ENCODE peak calls at places on chromosomes 13 and 19, in four cellular contexts. O is upper lobe of left lung, P is breast epithelium, V is iPS DF 6.9. T is an unnamed sample.
A peak's percentile ranks its signal among the peaks of the same experiment; 100 is the strongest.

GRCh38 chr19:11496391-11497163 is 9.1 kb downstream of the ZNF653 start:
- DNase-seq in O (no peak), P (no peak), V (no peak), T (peak; percentile 82)

GRCh38 chr19:46355991-46356669 is 9.2 kb downstream of the PPP5C start:
- DNase-seq in O (no peak), P (no peak), V (no peak), T (no peak)

GRCh38 chr13:26579580-26579979 is 22.1 kb downstream of the WASF3 start:
- DNase-seq in O (no peak), P (no peak), V (no peak), T (no peak)

GRCh38 chr19:32691291-32691951 is at the start of gene NUDT19:
- DNase-seq in O (peak; percentile 95), P (peak; percentile 73), V (no peak), T (peak; percentile 92)

GRCh38 chr13:75363371-75363770 is 118.6 kb downstream of the TBC1D4 start:
- DNase-seq in O (no peak), P (no peak), V (no peak), T (no peak)

GRCh38 chr13:31773538-31773937 is 34.2 kb downstream of the RXFP2 start:
- DNase-seq in O (no peak), P (no peak), V (no peak), T (no peak)

GRCh38 chr19:11659612-11660011 is 62.3 kb downstream of the ZNF627 start:
- DNase-seq in O (no peak), P (no peak), V (no peak), T (no peak)

GRCh38 chr19:10193666-10194499 is 870 bp downstream of the DNMT1 start:
- DNase-seq in O (no peak), P (no peak), V (peak; percentile 11), T (no peak)

GRCh38 chr13:101415358-101416174 is 742 bp downstream of the NALCN start:
- DNase-seq in O (no peak), P (no peak), V (no peak), T (no peak)

GRCh38 chr19:45406957-45407375 is 522 bp downstream of the POLR1G start:
- DNase-seq in O (no peak), P (no peak), V (no peak), T (no peak)

GRCh38 chr19:29587518-29587986 is 18.5 kb upstream of the POP4 start:
- DNase-seq in O (no peak), P (no peak), V (no peak), T (no peak)

GRCh38 chr19:29671393-29672076 is 6.3 kb downstream of the PLEKHF1 start:
- DNase-seq in O (no peak), P (peak; percentile 66), V (no peak), T (peak; percentile 61)

GRCh38 chr19:49916839-49917733 is 11.9 kb upstream of the ATF5 start:
- DNase-seq in O (peak; percentile 57), P (no peak), V (no peak), T (no peak)

GRCh38 chr13:67238277-67238859 is 8.2 kb upstream of the PCDH9 start:
- DNase-seq in O (no peak), P (no peak), V (no peak), T (no peak)

GRCh38 chr19:45005787-45006186 is 4.5 kb downstream of the RELB start:
- DNase-seq in O (no peak), P (no peak), V (no peak), T (no peak)

GRCh38 chr13:41675306-41675705 is 218.0 kb downstream of the RGCC start:
- DNase-seq in O (no peak), P (no peak), V (no peak), T (no peak)

GRCh38 chr13:22114630-22115311 is 443.9 kb downstream of the FGF9 start:
- DNase-seq in O (no peak), P (no peak), V (no peak), T (no peak)

GRCh38 chr19:21082011-21082975 is at the start of gene ZNF714:
- DNase-seq in O (peak; percentile 68), P (peak; percentile 92), V (peak; percentile 67), T (peak; percentile 92)

GRCh38 chr13:39451301-39451700 is 151.7 kb downstream of the LHFPL6 start:
- DNase-seq in O (no peak), P (no peak), V (no peak), T (no peak)

GRCh38 chr19:40836754-40837429 is 13.4 kb downstream of the CYP2A6 start:
- DNase-seq in O (no peak), P (no peak), V (no peak), T (no peak)

GRCh38 chr13:24997367-24997967 is 98.5 kb upstream of the PABPC3 start:
- DNase-seq in O (no peak), P (no peak), V (no peak), T (no peak)

GRCh38 chr13:31629085-31629785 is 110.1 kb upstream of the RXFP2 start:
- DNase-seq in O (no peak), P (no peak), V (no peak), T (no peak)

GRCh38 chr13:44801990-44802389 is 187.3 kb downstream of the NUFIP1 start:
- DNase-seq in O (no peak), P (no peak), V (no peak), T (peak; percentile 60)

GRCh38 chr13:29909975-29910674 is 59.7 kb upstream of the UBL3 start:
- DNase-seq in O (no peak), P (no peak), V (no peak), T (no peak)

GRCh38 chr19:46898731-46899130 is 37.9 kb downstream of the ARHGAP35 start:
- DNase-seq in O (no peak), P (no peak), V (no peak), T (no peak)

GRCh38 chr19:41971363-41971762 is 12.2 kb upstream of the RABAC1 start:
- DNase-seq in O (no peak), P (no peak), V (no peak), T (no peak)

GRCh38 chr13:44932850-44933251 is 56.4 kb downstream of the NUFIP1 start:
- DNase-seq in O (no peak), P (no peak), V (no peak), T (peak; percentile 62)

GRCh38 chr19:8832132-8833021 is at the start of the genes MBD3L1 and ZNF558:
- DNase-seq in O (peak; percentile 99), P (peak; percentile 98), V (peak; percentile 41), T (peak; percentile 100)

GRCh38 chr19:21322528-21322927 is 6.7 kb downstream of the ZNF708 start:
- DNase-seq in O (no peak), P (peak; percentile 63), V (no peak), T (no peak)

GRCh38 chr19:12834418-12834943 is at the start of gene RTBDN:
- DNase-seq in O (no peak), P (no peak), V (no peak), T (no peak)

GRCh38 chr19:35643255-35644205 is 2.0 kb downstream of the ETV2 start:
- DNase-seq in O (peak; percentile 96), P (peak; percentile 73), V (no peak), T (peak; percentile 89)

GRCh38 chr13:80083097-80083429 is 257.9 kb downstream of the SPRY2 start:
- DNase-seq in O (no peak), P (no peak), V (no peak), T (no peak)
- H3K27ac ChIP-seq in O (no peak overlapping the region), P (no peak overlapping the region), V (no peak overlapping the region), T (no peak overlapping the region)

GRCh38 chr13:113211774-113212173 is 2.4 kb downstream of the CUL4A start:
- DNase-seq in O (no peak), P (no peak), V (peak; percentile 39), T (no peak)
- H3K4me3 ChIP-seq in O (no peak overlapping the region), P (no peak overlapping the region), V (no peak overlapping the region), T (no peak overlapping the region)

DNA sequence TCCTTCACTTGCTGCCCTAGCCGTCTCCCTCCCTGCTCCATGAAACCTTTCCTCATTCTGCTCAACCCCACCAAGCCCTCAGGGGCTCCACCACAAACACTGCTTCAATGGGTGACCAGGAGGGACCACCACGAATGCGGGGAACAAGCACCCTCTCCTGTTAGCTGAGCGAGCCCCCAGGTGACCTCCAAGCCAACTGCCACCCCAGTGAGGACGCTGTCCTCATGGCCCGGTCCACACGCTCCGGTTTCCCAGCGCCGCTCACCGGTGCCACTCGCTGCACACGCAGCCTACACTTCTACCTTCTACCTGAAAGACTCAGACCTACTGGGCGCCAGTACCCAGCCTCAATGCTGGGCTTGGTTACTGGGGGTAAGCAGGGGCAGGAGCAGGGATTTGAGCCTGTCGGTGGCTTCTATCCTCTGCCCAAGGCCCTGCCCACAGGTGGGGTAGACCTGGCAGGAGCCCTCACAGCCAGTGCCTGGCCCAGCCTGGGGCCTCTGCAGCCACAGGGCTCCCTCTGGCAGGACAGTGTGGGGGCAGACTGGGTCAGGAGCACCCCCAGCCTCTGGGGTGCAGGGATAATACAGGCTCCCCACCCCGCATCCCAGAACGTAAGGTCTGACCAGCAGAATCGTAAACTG is 704 bp upstream of the TMEM86B start:
- DNase-seq in O (peak; percentile 70), P (no peak), V (no peak), T (no peak)
- H3K27ac ChIP-seq in O (no peak overlapping the region), P (no peak overlapping the region), V (no peak overlapping the region), T (no peak overlapping the region)

GRCh38 chr19:52585604-52586003 is 15.5 kb downstream of the ZNF701 start:
- DNase-seq in O (no peak), P (no peak), V (no peak), T (no peak)

GRCh38 chr19:52585101-52585500 is 15.0 kb downstream of the ZNF701 start:
- DNase-seq in O (peak; percentile 58), P (no peak), V (no peak), T (no peak)

DNA sequence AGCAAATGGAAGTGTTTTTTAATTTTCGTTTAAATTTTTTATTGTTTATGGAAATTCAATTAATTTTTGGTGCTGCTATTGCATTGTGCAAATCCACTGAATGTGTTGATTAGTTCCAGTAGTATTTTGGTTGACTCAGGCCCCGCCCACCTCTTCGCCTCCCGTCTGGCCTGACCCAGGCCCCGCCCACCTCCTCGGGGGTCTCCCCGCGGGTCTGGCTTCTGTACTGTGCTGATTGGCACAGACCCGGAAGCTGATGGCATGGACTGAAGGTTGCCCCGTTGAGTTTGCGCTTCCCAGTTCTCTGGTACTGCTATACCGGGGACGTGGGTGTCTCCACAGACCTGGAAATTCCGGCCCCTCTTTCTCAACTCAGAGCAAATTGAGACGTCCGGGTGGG is 14.6 kb downstream of the ZNF701 start:
- DNase-seq in O (peak; percentile 69), P (no peak), V (no peak), T (no peak)
- H3K4me3 ChIP-seq in O (no peak overlapping the region), P (peak overlapping the region; percentile 25), V (no peak overlapping the region), T (peak overlapping the region; percentile 18)

GRCh38 chr19:38281820-38282566 is 17.6 kb downstream of the SPINT2 start:
- DNase-seq in O (no peak), P (no peak), V (no peak), T (no peak)
- H3K27ac ChIP-seq in O (no peak overlapping the region), P (peak overlapping the region; percentile 30), V (no peak overlapping the region), T (no peak overlapping the region)

GRCh38 chr19:48474084-48474592 is 5.0 kb downstream of the CYTH2 start:
- DNase-seq in O (peak; percentile 58), P (no peak), V (no peak), T (no peak)
- H3K4me3 ChIP-seq in O (no peak overlapping the region), P (no peak overlapping the region), V (no peak overlapping the region), T (no peak overlapping the region)

GRCh38 chr19:3336680-3337523 is 29.5 kb upstream of the NFIC start:
- DNase-seq in O (peak; percentile 93), P (peak; percentile 97), V (no peak), T (peak; percentile 96)
- H3K27ac ChIP-seq in O (peak overlapping the region; percentile 93), P (peak overlapping the region; percentile 98), V (no peak overlapping the region), T (peak overlapping the region; percentile 98)

DNA sequence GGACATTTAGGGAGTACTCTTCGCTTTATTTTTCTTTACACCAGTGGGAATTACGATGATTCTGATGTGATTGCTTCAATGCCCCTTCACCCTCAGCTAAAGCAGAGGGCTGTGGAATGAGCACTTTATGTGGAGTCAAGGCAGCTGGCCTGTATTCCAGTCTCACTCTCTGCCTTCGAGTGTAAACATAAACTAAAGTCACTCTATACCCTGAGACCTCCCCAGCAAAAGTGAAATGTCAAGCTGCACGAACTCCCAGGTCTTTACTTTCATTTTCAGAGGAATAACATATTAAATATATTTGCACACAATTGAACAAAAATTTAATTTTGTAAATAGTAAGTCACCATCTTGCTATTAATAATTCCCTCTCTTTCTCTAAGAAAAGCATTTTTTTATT is 557.1 kb downstream of the DACH1 start:
- DNase-seq in O (no peak), P (no peak), V (no peak), T (no peak)
- H3K4me3 ChIP-seq in O (no peak overlapping the region), P (no peak overlapping the region), V (no peak overlapping the region), T (no peak overlapping the region)

T was measured in aorta.